ENCODE peak calls at places on chromosome X, in five cellular contexts. One of them, this sample, is unnamed.

GRCh38 chrX:26522501-26522900 is 306.5 kb downstream of the MAGEB5 start:
- DNase-seq in stimulated activated CD4-positive, alpha-beta T cell treated with anti-CD3 and anti-CD28 coated beads, Interleukin-15, amount 100 ng/mL, for 1 hour: no peak
- DNase-seq in Calu3: no peak
- DNase-seq in caudate nucleus: no peak
- DNase-seq in left ventricle myocardium inferior: no peak
- DNase-seq in this sample: no peak

GRCh38 chrX:17414839-17415238 is 39.8 kb downstream of the NHS start:
- DNase-seq in left ventricle myocardium inferior: peak
- DNase-seq in caudate nucleus: no peak
- DNase-seq in Calu3: peak
- DNase-seq in stimulated activated CD4-positive, alpha-beta T cell treated with anti-CD3 and anti-CD28 coated beads, Interleukin-15, amount 100 ng/mL, for 1 hour: no peak
- DNase-seq in this sample: no peak

GRCh38 chrX:31061091-31061490 is 10.8 kb downstream of the FTHL17 start:
- DNase-seq in stimulated activated CD4-positive, alpha-beta T cell treated with anti-CD3 and anti-CD28 coated beads, Interleukin-15, amount 100 ng/mL, for 1 hour: no peak
- DNase-seq in Calu3: no peak
- DNase-seq in left ventricle myocardium inferior: no peak
- DNase-seq in caudate nucleus: no peak
- DNase-seq in this sample: no peak

GRCh38 chrX:80511969-80512760 is 91.9 kb downstream of the TENT5D start:
- DNase-seq in left ventricle myocardium inferior: no peak
- DNase-seq in Calu3: peak
- DNase-seq in caudate nucleus: no peak
- DNase-seq in stimulated activated CD4-positive, alpha-beta T cell treated with anti-CD3 and anti-CD28 coated beads, Interleukin-15, amount 100 ng/mL, for 1 hour: no peak
- DNase-seq in this sample: no peak

GRCh38 chrX:39577976-39578962 is 519.5 kb downstream of the BCOR start:
- DNase-seq in left ventricle myocardium inferior: peak
- DNase-seq in stimulated activated CD4-positive, alpha-beta T cell treated with anti-CD3 and anti-CD28 coated beads, Interleukin-15, amount 100 ng/mL, for 1 hour: peak
- DNase-seq in caudate nucleus: no peak
- DNase-seq in Calu3: no peak
- DNase-seq in this sample: no peak

GRCh38 chrX:46627700-46628405 is 54.3 kb downstream of the CHST7 start:
- DNase-seq in Calu3: no peak
- DNase-seq in stimulated activated CD4-positive, alpha-beta T cell treated with anti-CD3 and anti-CD28 coated beads, Interleukin-15, amount 100 ng/mL, for 1 hour: no peak
- DNase-seq in caudate nucleus: no peak
- DNase-seq in left ventricle myocardium inferior: no peak
- DNase-seq in this sample: no peak

GRCh38 chrX:118579417-118579816 is 83.8 kb downstream of the DOCK11 start:
- DNase-seq in left ventricle myocardium inferior: no peak
- DNase-seq in stimulated activated CD4-positive, alpha-beta T cell treated with anti-CD3 and anti-CD28 coated beads, Interleukin-15, amount 100 ng/mL, for 1 hour: no peak
- DNase-seq in Calu3: no peak
- DNase-seq in caudate nucleus: no peak
- DNase-seq in this sample: no peak

GRCh38 chrX:88612870-88613329 is 134.1 kb upstream of the CPXCR1 start:
- DNase-seq in left ventricle myocardium inferior: no peak
- DNase-seq in caudate nucleus: no peak
- DNase-seq in stimulated activated CD4-positive, alpha-beta T cell treated with anti-CD3 and anti-CD28 coated beads, Interleukin-15, amount 100 ng/mL, for 1 hour: no peak
- DNase-seq in Calu3: no peak
- DNase-seq in this sample: no peak

GRCh38 chrX:79147477-79147876 is 3.0 kb downstream of the GPR174 start:
- DNase-seq in stimulated activated CD4-positive, alpha-beta T cell treated with anti-CD3 and anti-CD28 coated beads, Interleukin-15, amount 100 ng/mL, for 1 hour: no peak
- DNase-seq in caudate nucleus: no peak
- DNase-seq in left ventricle myocardium inferior: no peak
- DNase-seq in Calu3: no peak
- DNase-seq in this sample: no peak

GRCh38 chrX:13487731-13488505 is 81.5 kb upstream of the EGFL6 start:
- DNase-seq in stimulated activated CD4-positive, alpha-beta T cell treated with anti-CD3 and anti-CD28 coated beads, Interleukin-15, amount 100 ng/mL, for 1 hour: no peak
- DNase-seq in Calu3: peak
- DNase-seq in caudate nucleus: peak
- DNase-seq in left ventricle myocardium inferior: no peak
- DNase-seq in this sample: no peak

GRCh38 chrX:102765217-102765616 is 44.7 kb downstream of the GPRASP3 start:
- DNase-seq in caudate nucleus: no peak
- DNase-seq in stimulated activated CD4-positive, alpha-beta T cell treated with anti-CD3 and anti-CD28 coated beads, Interleukin-15, amount 100 ng/mL, for 1 hour: no peak
- DNase-seq in left ventricle myocardium inferior: no peak
- DNase-seq in Calu3: no peak
- DNase-seq in this sample: no peak

GRCh38 chrX:107579956-107580355 is 48.4 kb upstream of the PRPS1 start:
- DNase-seq in Calu3: no peak
- DNase-seq in stimulated activated CD4-positive, alpha-beta T cell treated with anti-CD3 and anti-CD28 coated beads, Interleukin-15, amount 100 ng/mL, for 1 hour: no peak
- DNase-seq in caudate nucleus: no peak
- DNase-seq in left ventricle myocardium inferior: no peak
- DNase-seq in this sample: no peak

GRCh38 chrX:154598656-154599055 is 13.7 kb downstream of the CTAG1A start:
- DNase-seq in Calu3: no peak
- DNase-seq in stimulated activated CD4-positive, alpha-beta T cell treated with anti-CD3 and anti-CD28 coated beads, Interleukin-15, amount 100 ng/mL, for 1 hour: no peak
- DNase-seq in left ventricle myocardium inferior: no peak
- DNase-seq in caudate nucleus: no peak
- DNase-seq in this sample: no peak

GRCh38 chrX:130176354-130176776 is 4.6 kb downstream of the RAB33A start:
- DNase-seq in caudate nucleus: no peak
- DNase-seq in left ventricle myocardium inferior: no peak
- DNase-seq in stimulated activated CD4-positive, alpha-beta T cell treated with anti-CD3 and anti-CD28 coated beads, Interleukin-15, amount 100 ng/mL, for 1 hour: no peak
- DNase-seq in Calu3: no peak
- DNase-seq in this sample: no peak